ENCODE peak calls at places on chromosomes 13 and 19, in seven cellular contexts. I, Y, S, D, B, K and G are unnamed samples.

GRCh38 chr19:23241433-23241832 is 8.8 kb downstream of the ZNF724 start:
- DNase-seq in I (no peak), S (no peak), Y (peak; percentile 2), K (no peak), B (no peak), D (no peak), G (no peak)

GRCh38 chr19:38691938-38692457 is 44.5 kb downstream of the ACTN4 start:
- DNase-seq in Y (peak; percentile 98), S (peak; percentile 55), I (no peak), D (no peak), B (peak; percentile 91), K (no peak), G (no peak)

GRCh38 chr13:113947321-113948033 is 26.4 kb downstream of the C13orf46 start:
- DNase-seq in S (no peak), B (peak; percentile 61), Y (peak; percentile 88), I (no peak), K (no peak), D (no peak), G (no peak)

GRCh38 chr13:94710881-94711560 is 1.3 kb downstream of the SOX21 start:
- DNase-seq in B (no peak), I (no peak), D (no peak), K (peak; percentile 35), Y (peak; percentile 37), S (no peak), G (peak; percentile 55)

GRCh38 chr13:113890758-113891480 is 27.0 kb upstream of the GAS6 start:
- DNase-seq in S (no peak), K (peak; percentile 6), Y (no peak), B (no peak), D (no peak), I (no peak), G (no peak)

GRCh38 chr13:42211704-42212103 is 60.2 kb upstream of the AKAP11 start:
- DNase-seq in D (no peak), B (no peak), K (no peak), I (no peak), Y (peak; percentile 32), S (no peak), G (no peak)

GRCh38 chr19:918481-919156 is 1.5 kb downstream of the KISS1R start:
- DNase-seq in K (no peak), D (no peak), Y (no peak), I (no peak), B (no peak), S (no peak), G (no peak)

GRCh38 chr13:97976551-97977375 is 23.3 kb downstream of the IPO5 start:
- DNase-seq in Y (peak; percentile 52), S (no peak), B (no peak), D (no peak), I (peak; percentile 36), K (peak; percentile 35), G (peak; percentile 38)

GRCh38 chr19:23098988-23099387 is 17.8 kb upstream of the ZNF730 start:
- DNase-seq in Y (no peak), B (no peak), K (no peak), S (no peak), I (no peak), D (no peak), G (no peak)

GRCh38 chr13:92074658-92075057 is 676.2 kb downstream of the GPC5 start:
- DNase-seq in D (no peak), Y (no peak), K (peak; percentile 50), S (no peak), B (peak; percentile 11), I (no peak), G (peak; percentile 14)
- TF ChIP-seq CTCF in D (no peak), Y (no peak), K (peak; percentile 46), S (no peak), B (peak; percentile 37), I (peak; percentile 19), G (no peak)

GRCh38 chr13:46751811-46752635 is 44.9 kb downstream of the ESD start:
- DNase-seq in Y (peak; percentile 15), B (no peak), K (no peak), D (no peak), S (no peak), I (no peak), G (no peak)
- TF ChIP-seq CTCF in Y (peak; percentile 2), B (no peak), K (no peak), D (no peak), S (no peak), I (no peak), G (no peak)

GRCh38 chr13:27379694-27380596 is 44.5 kb upstream of the GTF3A start:
- DNase-seq in B (peak; percentile 44), Y (peak; percentile 56), S (no peak), K (peak; percentile 6), D (no peak), I (peak; percentile 39), G (peak; percentile 86)
- TF ChIP-seq CTCF in B (peak; percentile 60), Y (peak; percentile 48), S (no peak), K (peak; percentile 40), D (no peak), I (peak; percentile 48), G (peak; percentile 78)

GRCh38 chr13:46783504-46783903 is 13.5 kb downstream of the ESD start:
- DNase-seq in B (no peak), D (no peak), K (no peak), Y (no peak), I (no peak), S (no peak), G (no peak)
- TF ChIP-seq CTCF in B (no peak), D (no peak), K (no peak), Y (no peak), I (no peak), S (no peak), G (no peak)